ENCODE peak calls at places on chromosomes 5 and 9, in four cellular contexts. One of them, this sample, is unnamed.
A peak's percentile ranks its signal among the peaks of the same experiment; 100 is the strongest.

GRCh38 chr5:64229163-64229774 is 63.6 kb downstream of the RNF180 start:
- DNase-seq in HCT116: no peak
- DNase-seq in hepatocyte: peak; percentile 60
- DNase-seq in fibroblast of lung: peak; percentile 28
- DNase-seq in this sample: peak; percentile 46

GRCh38 chr9:129353697-129354336 is 175.8 kb upstream of the IER5L start:
- DNase-seq in HCT116: no peak
- DNase-seq in fibroblast of lung: no peak
- DNase-seq in hepatocyte: no peak
- DNase-seq in this sample: no peak

GRCh38 chr9:128714586-128715435 is 9.1 kb downstream of the ZDHHC12 start:
- DNase-seq in HCT116: no peak
- DNase-seq in fibroblast of lung: no peak
- DNase-seq in hepatocyte: no peak
- DNase-seq in this sample: no peak

GRCh38 chr9:93910196-93910595 is 45.0 kb downstream of the BARX1 start:
- DNase-seq in HCT116: no peak
- DNase-seq in fibroblast of lung: no peak
- DNase-seq in hepatocyte: no peak
- DNase-seq in this sample: no peak

GRCh38 chr9:91654527-91654926 is 230.9 kb upstream of the NFIL3 start:
- DNase-seq in fibroblast of lung: no peak
- DNase-seq in HCT116: no peak
- DNase-seq in hepatocyte: peak; percentile 31
- DNase-seq in this sample: no peak

GRCh38 chr5:179858241-179858585 is 404 bp downstream of the MRNIP start:
- DNase-seq in hepatocyte: peak; percentile 72
- DNase-seq in fibroblast of lung: peak; percentile 34
- DNase-seq in HCT116: no peak
- DNase-seq in this sample: no peak

GRCh38 chr9:33233659-33234335 is 6.2 kb upstream of the SPINK4 start:
- DNase-seq in HCT116: peak; percentile 95
- DNase-seq in hepatocyte: peak; percentile 46
- DNase-seq in fibroblast of lung: peak; percentile 93
- DNase-seq in this sample: peak; percentile 98

GRCh38 chr5:120368923-120369715 is 95.0 kb upstream of the PRR16 start:
- DNase-seq in HCT116: no peak
- DNase-seq in fibroblast of lung: no peak
- DNase-seq in hepatocyte: peak; percentile 58
- DNase-seq in this sample: no peak

GRCh38 chr9:17623965-17624364 is 45.1 kb downstream of the SH3GL2 start:
- DNase-seq in hepatocyte: no peak
- DNase-seq in fibroblast of lung: no peak
- DNase-seq in HCT116: no peak
- DNase-seq in this sample: no peak

GRCh38 chr9:18256574-18256973 is 217.4 kb upstream of the ADAMTSL1 start:
- DNase-seq in HCT116: no peak
- DNase-seq in hepatocyte: peak; percentile 43
- DNase-seq in fibroblast of lung: no peak
- DNase-seq in this sample: peak; percentile 58

GRCh38 chr5:62268239-62268638 is 37.8 kb upstream of the KIF2A start:
- DNase-seq in fibroblast of lung: peak; percentile 47
- DNase-seq in HCT116: peak; percentile 50
- DNase-seq in hepatocyte: peak; percentile 76
- DNase-seq in this sample: no peak

GRCh38 chr5:131218392-131218791 is 45.5 kb upstream of the CDC42SE2 start:
- DNase-seq in hepatocyte: no peak
- DNase-seq in HCT116: no peak
- DNase-seq in fibroblast of lung: peak; percentile 28
- DNase-seq in this sample: peak; percentile 42

GRCh38 chr5:71719092-71719964 is at the start of gene CARTPT:
- DNase-seq in fibroblast of lung: peak; percentile 18
- DNase-seq in hepatocyte: peak; percentile 61
- DNase-seq in HCT116: no peak
- DNase-seq in this sample: peak; percentile 6

GRCh38 chr5:173919443-173919842 is 31.3 kb downstream of the CPEB4 start:
- DNase-seq in fibroblast of lung: peak; percentile 44
- DNase-seq in HCT116: no peak
- DNase-seq in hepatocyte: peak; percentile 15
- DNase-seq in this sample: no peak

GRCh38 chr5:151155777-151156731 is 1.5 kb downstream of the ANXA6 start:
- DNase-seq in HCT116: no peak
- DNase-seq in fibroblast of lung: peak; percentile 72
- DNase-seq in hepatocyte: peak; percentile 42
- DNase-seq in this sample: peak; percentile 63

GRCh38 chr9:77829440-77829839 is 181.3 kb upstream of the GNA14 start:
- DNase-seq in fibroblast of lung: peak; percentile 78
- DNase-seq in HCT116: no peak
- DNase-seq in hepatocyte: no peak
- DNase-seq in this sample: peak; percentile 54

GRCh38 chr9:8762676-8763075 is 963.1 kb upstream of the DMAC1 start:
- DNase-seq in hepatocyte: peak; percentile 38
- DNase-seq in HCT116: no peak
- DNase-seq in fibroblast of lung: no peak
- DNase-seq in this sample: no peak

GRCh38 chr5:177358333-177358939 is 712 bp downstream of the RGS14 start:
- DNase-seq in fibroblast of lung: no peak
- DNase-seq in hepatocyte: no peak
- DNase-seq in HCT116: no peak
- DNase-seq in this sample: no peak

GRCh38 chr9:136693135-136693489 is 5.9 kb upstream of the AGPAT2 start:
- DNase-seq in hepatocyte: no peak
- DNase-seq in fibroblast of lung: no peak
- DNase-seq in HCT116: no peak
- DNase-seq in this sample: no peak

GRCh38 chr9:129174724-129175514 is 3.1 kb downstream of the IER5L start:
- DNase-seq in fibroblast of lung: peak; percentile 94
- DNase-seq in HCT116: peak; percentile 65
- DNase-seq in hepatocyte: peak; percentile 94
- DNase-seq in this sample: peak; percentile 87

GRCh38 chr5:55692509-55692908 is 19.6 kb downstream of the SLC38A9 start:
- DNase-seq in fibroblast of lung: no peak
- DNase-seq in hepatocyte: no peak
- DNase-seq in HCT116: no peak
- DNase-seq in this sample: no peak

GRCh38 chr9:31166516-31166915 is 1217.9 kb upstream of the ACO1 start:
- DNase-seq in hepatocyte: no peak
- DNase-seq in fibroblast of lung: no peak
- DNase-seq in HCT116: no peak
- DNase-seq in this sample: no peak

GRCh38 chr5:106964102-106964501 is 706.6 kb downstream of the EFNA5 start:
- DNase-seq in HCT116: no peak
- DNase-seq in hepatocyte: no peak
- DNase-seq in fibroblast of lung: peak; percentile 70
- DNase-seq in this sample: no peak

GRCh38 chr9:100515578-100516494 is 42.9 kb downstream of the TMEFF1 start:
- DNase-seq in hepatocyte: peak; percentile 40
- DNase-seq in fibroblast of lung: peak; percentile 61
- DNase-seq in HCT116: no peak
- DNase-seq in this sample: peak; percentile 5

GRCh38 chr9:112755675-112756074 is 5.1 kb downstream of the SNX30 start:
- DNase-seq in fibroblast of lung: peak; percentile 40
- DNase-seq in hepatocyte: peak; percentile 15
- DNase-seq in HCT116: no peak
- DNase-seq in this sample: no peak

GRCh38 chr5:138425079-138425478 is 13.8 kb upstream of the REEP2 start:
- DNase-seq in HCT116: no peak
- DNase-seq in hepatocyte: no peak
- DNase-seq in fibroblast of lung: no peak
- DNase-seq in this sample: no peak

GRCh38 chr9:89022071-89022721 is 30.9 kb downstream of the S1PR3 start:
- DNase-seq in fibroblast of lung: peak; percentile 77
- DNase-seq in HCT116: no peak
- DNase-seq in hepatocyte: peak; percentile 47
- DNase-seq in this sample: peak; percentile 80

GRCh38 chr9:133497443-133497842 is 18.5 kb upstream of the SLC2A6 start:
- DNase-seq in hepatocyte: no peak
- DNase-seq in HCT116: no peak
- DNase-seq in fibroblast of lung: no peak
- DNase-seq in this sample: no peak

GRCh38 chr5:136309376-136309775 is 56.0 kb downstream of the TRPC7 start:
- DNase-seq in fibroblast of lung: peak; percentile 13
- DNase-seq in HCT116: no peak
- DNase-seq in hepatocyte: no peak
- DNase-seq in this sample: peak; percentile 2

GRCh38 chr5:136584474-136584873 is 219.1 kb upstream of the TRPC7 start:
- DNase-seq in fibroblast of lung: no peak
- DNase-seq in HCT116: no peak
- DNase-seq in hepatocyte: no peak
- DNase-seq in this sample: no peak

GRCh38 chr9:131714821-131715220 is 25.1 kb downstream of the RAPGEF1 start:
- DNase-seq in HCT116: no peak
- DNase-seq in fibroblast of lung: no peak
- DNase-seq in hepatocyte: no peak
- DNase-seq in this sample: no peak

GRCh38 chr5:33091571-33092363 is 349.0 kb upstream of the TARS1 start:
- DNase-seq in HCT116: no peak
- DNase-seq in hepatocyte: no peak
- DNase-seq in fibroblast of lung: peak; percentile 79
- DNase-seq in this sample: peak; percentile 84

GRCh38 chr9:14525840-14526239 is 167.4 kb downstream of the ZDHHC21 start:
- DNase-seq in HCT116: no peak
- DNase-seq in hepatocyte: no peak
- DNase-seq in fibroblast of lung: no peak
- DNase-seq in this sample: no peak

GRCh38 chr5:16178745-16179372 is 732 bp downstream of the MARCHF11 start:
- DNase-seq in fibroblast of lung: peak; percentile 70
- DNase-seq in hepatocyte: peak; percentile 93
- DNase-seq in HCT116: no peak
- DNase-seq in this sample: peak; percentile 50

GRCh38 chr9:89961616-89962341 is 357.0 kb downstream of the GADD45G start:
- DNase-seq in fibroblast of lung: peak; percentile 72
- DNase-seq in hepatocyte: no peak
- DNase-seq in HCT116: no peak
- DNase-seq in this sample: peak; percentile 39

GRCh38 chr5:14714706-14715105 is 50.2 kb downstream of the OTULIN start:
- DNase-seq in HCT116: no peak
- DNase-seq in hepatocyte: no peak
- DNase-seq in fibroblast of lung: no peak
- DNase-seq in this sample: no peak

GRCh38 chr5:78930742-78931141 is 54.4 kb downstream of the ARSB start:
- DNase-seq in fibroblast of lung: peak; percentile 68
- DNase-seq in hepatocyte: no peak
- DNase-seq in HCT116: no peak
- DNase-seq in this sample: no peak

GRCh38 chr5:139297439-139298133 is 4.0 kb downstream of the MATR3 start:
- DNase-seq in HCT116: no peak
- DNase-seq in fibroblast of lung: no peak
- DNase-seq in hepatocyte: no peak
- DNase-seq in this sample: no peak

GRCh38 chr5:108925073-108925472 is 177.4 kb downstream of the FER start:
- DNase-seq in hepatocyte: no peak
- DNase-seq in fibroblast of lung: no peak
- DNase-seq in HCT116: no peak
- DNase-seq in this sample: no peak

GRCh38 chr5:108919591-108920326 is 172.1 kb downstream of the FER start:
- DNase-seq in hepatocyte: no peak
- DNase-seq in HCT116: no peak
- DNase-seq in fibroblast of lung: no peak
- DNase-seq in this sample: no peak

GRCh38 chr5:108930107-108930506 is 182.4 kb downstream of the FER start:
- DNase-seq in HCT116: no peak
- DNase-seq in hepatocyte: no peak
- DNase-seq in fibroblast of lung: no peak
- DNase-seq in this sample: no peak

DNA sequence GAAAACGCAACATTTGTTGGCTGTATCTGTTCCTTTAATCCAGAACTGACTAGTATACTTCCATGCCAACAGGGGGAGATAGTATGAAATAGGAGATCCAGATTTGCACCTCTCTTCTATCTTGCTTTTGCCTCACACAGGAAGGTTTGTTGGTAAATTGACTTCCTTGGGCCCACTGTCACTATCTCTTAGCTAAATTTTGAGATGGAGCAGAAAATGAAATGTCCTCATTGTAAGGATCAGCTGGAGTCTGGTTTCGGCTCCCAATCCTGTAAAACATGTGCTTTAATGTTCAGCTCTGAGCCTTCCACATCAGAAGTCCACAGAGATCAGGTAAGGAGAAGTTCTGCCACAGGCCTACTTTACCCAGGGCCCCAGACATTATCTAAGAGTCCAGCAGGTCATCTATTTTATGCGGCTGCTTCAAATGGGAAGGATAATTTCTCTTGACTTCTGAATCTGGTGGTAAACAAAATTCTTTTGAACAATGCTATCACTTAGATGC is 176.8 kb downstream of the FER start:
- DNase-seq in fibroblast of lung: no peak
- DNase-seq in HCT116: peak; percentile 52
- DNase-seq in hepatocyte: peak; percentile 7
- DNase-seq in this sample: no peak
- TF ChIP-seq CTCF in fibroblast of lung: no peak
- TF ChIP-seq CTCF in HCT116: peak; percentile 59
- TF ChIP-seq CTCF in hepatocyte: peak; percentile 27
- TF ChIP-seq CTCF in this sample: peak; percentile 20

GRCh38 chr5:94111209-94112004 is 370.0 kb upstream of the POU5F2 start:
- DNase-seq in HCT116: peak; percentile 95
- DNase-seq in fibroblast of lung: peak; percentile 98
- DNase-seq in hepatocyte: peak; percentile 96
- DNase-seq in this sample: peak; percentile 95
- TF ChIP-seq CTCF in HCT116: no peak
- TF ChIP-seq CTCF in fibroblast of lung: peak; percentile 13
- TF ChIP-seq CTCF in hepatocyte: no peak
- TF ChIP-seq CTCF in this sample: peak; percentile 3

DNA sequence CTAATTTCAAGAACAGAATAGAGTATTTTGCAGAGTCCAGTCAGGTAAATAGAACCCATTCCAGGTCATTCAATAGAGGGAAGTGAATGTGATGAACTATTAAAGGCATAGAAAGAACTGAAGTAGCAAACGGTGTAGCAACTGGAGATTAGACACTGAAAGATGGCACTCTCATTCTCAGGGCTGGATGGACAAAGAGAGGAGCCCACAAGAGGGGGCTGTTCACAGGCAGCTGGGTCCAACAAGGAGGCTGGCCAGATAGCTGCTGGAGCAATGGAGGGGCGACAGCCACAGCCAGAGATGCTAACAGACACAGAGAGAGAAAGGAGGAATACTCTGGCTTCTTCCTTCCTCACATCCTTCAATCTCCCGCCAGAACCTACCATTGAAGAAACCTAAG is 93.1 kb upstream of the SMARCA2 start:
- DNase-seq in fibroblast of lung: no peak
- DNase-seq in HCT116: no peak
- DNase-seq in hepatocyte: no peak
- DNase-seq in this sample: no peak
- TF ChIP-seq CTCF in fibroblast of lung: no peak
- TF ChIP-seq CTCF in HCT116: peak; percentile 17
- TF ChIP-seq CTCF in hepatocyte: no peak
- TF ChIP-seq CTCF in this sample: no peak

GRCh38 chr9:71648453-71648852 is 119.9 kb downstream of the CEMIP2 start:
- DNase-seq in HCT116: no peak
- DNase-seq in fibroblast of lung: no peak
- DNase-seq in hepatocyte: no peak
- DNase-seq in this sample: no peak
- TF ChIP-seq CTCF in HCT116: no peak
- TF ChIP-seq CTCF in fibroblast of lung: no peak
- TF ChIP-seq CTCF in hepatocyte: no peak
- TF ChIP-seq CTCF in this sample: no peak

This sample was measured in fibroblast of mammary gland.